ENCODE peak calls at places on chromosome 14, in eight cellular contexts. C is fibroblast of the aortic adventitia; R is GM10248; N is AG04450; J is CD4-positive, alpha-beta T cell; L is ovary; Y is thyroid gland; V is mesothelial cell of epicardium. P is an unnamed sample.

GRCh38 chr14:34018564-34019244 is 67.8 kb upstream of the EGLN3 start:
- DNase-seq in Y (no peak), J (no peak), C (peak; percentile 34), R (no peak), V (no peak), N (no peak), L (peak; percentile 37), P (no peak)

GRCh38 chr14:68568907-68569545 is 223.8 kb downstream of the ZFP36L1 start:
- DNase-seq in C (no peak), V (no peak), J (no peak), R (no peak), L (no peak), N (no peak), Y (no peak), P (no peak)

GRCh38 chr14:106372870-106373657 is 846.7 kb downstream of the TMEM121 start:
- DNase-seq in V (no peak), J (peak; percentile 67), N (no peak), L (no peak), Y (peak; percentile 9), R (peak; percentile 76), C (no peak), P (peak; percentile 67)

GRCh38 chr14:68401320-68401719 is 391.5 kb downstream of the ZFP36L1 start:
- DNase-seq in N (no peak), L (no peak), J (no peak), C (peak; percentile 55), Y (no peak), R (no peak), V (no peak), P (no peak)

GRCh38 chr14:61466249-61466904 is 145.0 kb downstream of the PRKCH start:
- DNase-seq in C (peak; percentile 96), N (peak; percentile 85), V (no peak), Y (no peak), L (peak; percentile 89), R (no peak), J (no peak), P (no peak)

GRCh38 chr14:70641548-70642312 is at the start of gene TTC9:
- DNase-seq in R (peak; percentile 53), V (peak; percentile 57), L (no peak), J (no peak), N (no peak), C (no peak), Y (peak; percentile 37), P (peak; percentile 52)

GRCh38 chr14:61042220-61042619 is 61.2 kb downstream of the SLC38A6 start:
- DNase-seq in C (no peak), J (no peak), N (no peak), L (no peak), Y (no peak), R (no peak), V (no peak), P (no peak)

GRCh38 chr14:72543325-72543724 is 350.6 kb downstream of the DPF3 start:
- DNase-seq in Y (no peak), C (no peak), R (no peak), V (no peak), J (no peak), N (no peak), L (no peak), P (no peak)

GRCh38 chr14:62289471-62289870 is 527.3 kb downstream of the SNAPC1 start:
- DNase-seq in L (no peak), V (no peak), R (no peak), N (peak; percentile 32), Y (no peak), J (no peak), C (peak; percentile 7), P (no peak)

GRCh38 chr14:101521306-101521935 is 39.9 kb upstream of the DIO3 start:
- DNase-seq in Y (no peak), J (no peak), V (no peak), L (no peak), C (no peak), N (no peak), R (no peak), P (no peak)

GRCh38 chr14:87712386-87713113 is 280.4 kb downstream of the GALC start:
- DNase-seq in N (no peak), J (no peak), C (peak; percentile 14), R (no peak), L (no peak), Y (no peak), V (no peak), P (no peak)

GRCh38 chr14:66507722-66508546 is at the start of gene GPHN:
- DNase-seq in R (peak; percentile 91), N (peak; percentile 95), V (peak; percentile 90), C (peak; percentile 96), L (peak; percentile 93), Y (peak; percentile 98), J (peak; percentile 81), P (peak; percentile 75)
- TF ChIP-seq CTCF in R (peak; percentile 21), N (peak; percentile 40), V (no peak), C (peak; percentile 48), L (no peak), Y (no peak), J (no peak), P (no peak)

GRCh38 chr14:103283916-103284315 is 50.1 kb upstream of the EIF5 start:
- DNase-seq in Y (no peak), V (no peak), L (no peak), R (no peak), J (no peak), C (no peak), N (no peak), P (no peak)

GRCh38 chr14:103280278-103280917 is 53.6 kb upstream of the EIF5 start:
- DNase-seq in C (peak; percentile 31), R (no peak), Y (no peak), V (no peak), N (no peak), J (no peak), L (no peak), P (no peak)

GRCh38 chr14:103282932-103283331 is 51.1 kb upstream of the EIF5 start:
- DNase-seq in C (no peak), Y (no peak), N (no peak), R (no peak), L (no peak), V (no peak), J (no peak), P (no peak)

GRCh38 chr14:103279129-103280025 is 54.7 kb upstream of the EIF5 start:
- DNase-seq in L (peak; percentile 36), C (no peak), Y (peak; percentile 78), V (no peak), R (no peak), N (no peak), J (no peak), P (no peak)

DNA sequence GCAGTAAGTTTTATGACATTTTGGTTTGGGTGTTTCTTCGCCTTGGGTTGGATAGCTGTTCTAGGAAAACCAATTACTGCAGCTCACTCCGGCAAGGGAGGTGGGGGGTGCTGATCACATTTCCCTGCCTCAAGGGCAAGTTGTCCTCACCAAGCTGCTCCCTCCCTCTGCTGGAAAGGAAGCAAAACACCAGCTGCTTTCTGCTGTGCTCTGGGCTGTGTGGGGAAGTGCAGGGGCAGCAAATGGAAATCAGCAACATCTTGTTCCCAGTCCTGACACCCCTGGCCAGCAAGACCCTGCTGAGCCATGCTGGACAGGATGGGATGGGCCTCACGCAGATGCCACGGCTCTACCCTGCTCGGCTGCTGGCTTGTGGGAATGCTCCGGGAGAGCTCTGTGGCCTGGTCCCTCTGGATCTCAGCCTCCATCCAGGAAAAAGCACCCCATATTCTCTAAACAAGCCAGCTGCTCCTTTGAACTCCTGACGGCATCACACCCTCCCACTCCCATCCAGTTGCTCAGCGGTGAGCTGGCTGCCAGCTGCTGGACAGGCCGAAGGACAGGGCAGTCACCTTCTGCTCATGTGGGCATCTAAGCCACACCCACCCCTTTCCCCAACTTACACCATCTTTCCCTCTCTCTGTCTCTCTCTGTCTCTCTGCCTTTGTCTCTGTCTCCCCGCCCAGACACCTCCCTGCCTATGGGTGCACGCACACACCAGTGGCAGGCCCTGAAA is 52.4 kb upstream of the EIF5 start:
- DNase-seq in V (no peak), N (no peak), J (no peak), Y (no peak), C (peak; percentile 59), R (no peak), L (peak; percentile 70), P (no peak)
- TF ChIP-seq CTCF in V (no peak), N (peak; percentile 66), J (no peak), Y (no peak), C (peak; percentile 51), R (no peak), L (peak; percentile 79), P (no peak)

DNA sequence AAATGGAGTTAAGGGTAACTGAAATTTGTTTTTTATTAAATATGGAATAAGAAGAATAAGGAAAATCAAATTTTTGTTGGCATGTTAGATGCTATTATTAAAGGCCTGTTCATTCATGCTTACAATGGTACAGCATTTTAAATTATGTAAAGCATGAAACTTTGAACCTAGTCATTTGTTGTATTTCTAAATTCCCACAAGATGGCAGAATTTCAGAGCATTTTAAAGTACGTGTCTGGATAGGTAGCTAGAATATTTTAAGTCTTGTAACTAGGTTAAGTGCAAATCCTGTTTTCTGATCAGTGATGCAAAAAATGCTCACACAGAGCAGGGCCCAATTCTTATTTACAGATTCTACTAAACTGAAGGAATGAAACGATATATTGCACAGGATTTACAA is 585.6 kb upstream of the MIS18BP1 start:
- DNase-seq in C (no peak), V (no peak), L (no peak), R (no peak), N (no peak), Y (peak; percentile 1), J (no peak), P (no peak)
- TF ChIP-seq CTCF in C (no peak), V (no peak), L (no peak), R (peak; percentile 5), N (no peak), Y (no peak), J (no peak), P (no peak)

GRCh38 chr14:79473676-79474075 is 737.6 kb downstream of the DIO2 start:
- DNase-seq in L (no peak), R (no peak), J (no peak), V (no peak), C (no peak), N (no peak), Y (no peak), P (no peak)
- TF ChIP-seq CTCF in L (no peak), R (no peak), J (no peak), V (no peak), C (no peak), N (no peak), Y (no peak), P (no peak)

DNA sequence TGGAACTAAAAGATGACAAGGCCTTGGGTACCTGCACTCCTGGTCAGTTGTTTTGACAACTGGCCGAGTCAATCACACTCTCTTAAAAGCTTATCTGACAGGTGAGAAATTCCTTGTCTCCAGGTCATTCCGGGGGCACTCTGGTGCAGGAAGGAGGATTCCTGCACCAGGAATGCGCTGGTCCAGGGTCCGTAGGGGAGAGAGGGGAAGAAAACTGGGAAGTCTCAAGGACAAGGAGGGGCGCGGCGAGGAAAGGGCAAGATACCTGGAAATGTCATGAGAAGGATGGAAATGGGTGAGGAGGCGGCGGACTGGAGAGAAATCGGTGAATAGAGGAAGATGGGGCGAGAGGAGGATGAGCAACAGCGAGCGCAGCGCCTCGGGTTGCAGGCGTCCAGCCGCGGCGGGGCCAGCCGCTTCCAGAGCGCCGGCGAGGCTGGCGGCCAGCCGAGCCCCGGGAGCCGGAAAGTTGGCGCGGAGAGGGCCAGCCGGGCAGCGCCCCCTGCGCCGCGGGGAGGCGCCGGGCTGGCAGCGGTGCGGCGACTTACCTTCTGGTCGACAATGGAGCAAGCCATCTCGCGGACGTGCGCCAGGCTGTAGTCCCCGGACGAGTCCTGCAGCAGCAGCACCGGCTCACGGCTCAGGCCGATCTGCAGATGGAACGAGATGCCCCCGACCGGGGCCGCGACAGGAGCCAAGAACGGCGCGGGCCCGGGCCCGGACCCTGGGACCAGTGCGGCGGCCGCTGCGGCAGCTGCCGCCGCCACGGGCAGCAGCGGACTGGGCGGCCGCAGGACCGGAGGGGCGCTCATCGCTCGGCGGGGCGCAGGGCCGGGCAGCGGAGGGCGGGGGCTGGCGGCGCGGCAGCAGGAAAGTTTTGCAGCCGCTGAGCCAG is 699 bp downstream of the PRKD1 start:
- DNase-seq in C (peak; percentile 32), L (peak; percentile 45), Y (peak; percentile 74), N (no peak), R (peak; percentile 8), V (peak; percentile 59), J (no peak), P (peak; percentile 32)
- TF ChIP-seq CTCF in C (no peak), L (no peak), Y (no peak), N (no peak), R (peak; percentile 9), V (no peak), J (no peak), P (no peak)

P was measured in activated B cell treated with CpG ODN at 0.5 μM for 24 hours.